ENCODE peak calls at places on chromosome 11, in nine cellular contexts. K, E, A, B, Y, T, N, X and D are unnamed samples.

GRCh38 chr11:72646472-72646871 is 27.8 kb downstream of the PDE2A start:
- DNase-seq in K (no peak), Y (no peak), A (no peak), E (no peak), T (no peak), X (no peak), N (no peak), B (no peak), D (no peak)

GRCh38 chr11:10005955-10006525 is 288.0 kb downstream of the SBF2 start:
- DNase-seq in E (no peak), K (no peak), B (no peak), T (no peak), N (no peak), A (no peak), X (no peak), Y (no peak), D (no peak)

GRCh38 chr11:69938206-69938605 is 119.0 kb upstream of the FGF3 start:
- DNase-seq in T (no peak), X (peak), K (no peak), A (no peak), E (peak), N (no peak), Y (no peak), B (no peak), D (no peak)

GRCh38 chr11:82846037-82846383 is 54.2 kb downstream of the PRCP start:
- DNase-seq in X (no peak), Y (no peak), T (no peak), N (no peak), K (no peak), E (no peak), A (no peak), B (no peak), D (no peak)

GRCh38 chr11:41245704-41246398 is 213.6 kb downstream of the LRRC4C start:
- DNase-seq in K (no peak), N (no peak), B (no peak), Y (no peak), E (peak), A (no peak), X (no peak), T (no peak), D (no peak)

GRCh38 chr11:113288286-113288863 is 26.0 kb upstream of the TTC12 start:
- DNase-seq in K (no peak), Y (no peak), N (no peak), E (no peak), A (no peak), B (no peak), X (no peak), T (no peak), D (no peak)

GRCh38 chr11:37503411-37504065 is 905.5 kb upstream of the RAG2 start:
- DNase-seq in T (no peak), E (no peak), Y (no peak), X (no peak), A (no peak), K (no peak), N (no peak), B (no peak), D (no peak)

GRCh38 chr11:45031912-45032519 is 81.3 kb upstream of the TP53I11 start:
- DNase-seq in B (no peak), X (no peak), K (no peak), E (no peak), T (no peak), A (no peak), Y (peak), N (no peak), D (no peak)

GRCh38 chr11:38824573-38824972 is 2226.5 kb upstream of the RAG2 start:
- DNase-seq in E (no peak), X (no peak), A (no peak), Y (peak), N (no peak), T (no peak), K (peak), B (no peak), D (no peak)

GRCh38 chr11:113895367-113896155 is 9.0 kb upstream of the HTR3B start:
- DNase-seq in X (no peak), N (peak), A (no peak), B (no peak), K (peak), E (peak), T (no peak), Y (no peak), D (no peak)

GRCh38 chr11:82936261-82936660 is 34.7 kb downstream of the DDIAS start:
- DNase-seq in A (no peak), E (no peak), T (no peak), X (no peak), B (no peak), K (peak), Y (no peak), N (peak), D (no peak)

GRCh38 chr11:28086569-28086968 is 21.4 kb downstream of the KIF18A start:
- DNase-seq in T (peak), N (peak), E (no peak), Y (no peak), B (no peak), A (no peak), K (peak), X (no peak), D (peak)

GRCh38 chr11:57213282-57214086 is 23.6 kb downstream of the APLNR start:
- DNase-seq in B (no peak), N (peak), E (peak), A (no peak), Y (peak), K (no peak), T (peak), X (no peak), D (no peak)

GRCh38 chr11:133957926-133958325 is 1.2 kb upstream of the IGSF9B start:
- DNase-seq in A (no peak), N (peak), X (no peak), K (peak), Y (no peak), E (no peak), T (peak), B (no peak), D (no peak)

GRCh38 chr11:45482331-45482730 is 183.1 kb downstream of the CHST1 start:
- DNase-seq in Y (no peak), B (no peak), N (no peak), T (no peak), K (no peak), X (no peak), E (no peak), A (no peak), D (no peak)

GRCh38 chr11:132072044-132072879 is 701.8 kb downstream of the NTM start:
- DNase-seq in E (no peak), X (no peak), T (peak), A (no peak), Y (no peak), N (peak), K (peak), B (peak), D (peak)

GRCh38 chr11:106461839-106462545 is 384.5 kb downstream of the AASDHPPT start:
- DNase-seq in K (peak), X (no peak), A (no peak), E (no peak), Y (no peak), T (no peak), N (no peak), B (no peak), D (peak)

GRCh38 chr11:70423523-70424505 is 25.5 kb downstream of the CTTN start:
- DNase-seq in Y (peak), X (no peak), A (no peak), B (peak), E (no peak), N (peak), T (peak), K (peak), D (peak)

GRCh38 chr11:24779791-24780190 is 282.9 kb downstream of the LUZP2 start:
- DNase-seq in K (peak), A (no peak), E (no peak), T (no peak), Y (no peak), X (no peak), B (no peak), N (no peak), D (no peak)

GRCh38 chr11:64745219-64745522 is 1.2 kb upstream of the RASGRP2 start:
- DNase-seq in K (no peak), A (no peak), X (peak), N (no peak), B (no peak), Y (peak), T (no peak), E (no peak), D (no peak)

GRCh38 chr11:132718711-132719641 is 813.3 kb downstream of the OPCML start:
- DNase-seq in E (no peak), A (no peak), K (peak), T (peak), Y (peak), X (no peak), N (peak), B (peak), D (no peak)

GRCh38 chr11:76602431-76602861 is 68.1 kb downstream of the LRRC32 start:
- DNase-seq in N (no peak), E (no peak), A (no peak), Y (no peak), X (peak), B (no peak), K (no peak), T (peak), D (no peak)

GRCh38 chr11:106088896-106089295 is 11.4 kb downstream of the AASDHPPT start:
- DNase-seq in E (no peak), N (peak), A (no peak), Y (no peak), K (peak), T (no peak), X (no peak), B (no peak), D (no peak)

DNA sequence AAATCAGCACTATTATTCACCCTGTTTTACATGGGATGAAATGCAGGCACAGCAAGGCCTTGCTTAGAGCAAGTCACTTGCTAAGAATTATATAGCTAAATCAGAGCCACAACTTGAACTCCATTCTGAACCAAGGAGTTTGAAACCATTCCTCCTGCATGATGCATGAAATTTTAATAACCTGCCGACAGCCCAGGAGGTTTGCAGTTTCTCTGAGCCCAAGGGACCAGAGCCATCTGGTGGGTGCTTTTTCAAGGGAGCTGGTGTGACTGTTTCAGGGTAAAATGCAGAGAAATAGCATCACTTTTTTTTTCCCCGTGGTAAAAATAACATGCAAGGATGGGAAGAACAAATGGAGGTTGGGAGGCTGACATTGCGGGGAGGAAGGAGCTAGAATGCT is 22.9 kb downstream of the NAV2 start:
- DNase-seq in N (peak), X (no peak), T (peak), Y (no peak), K (peak), E (no peak), A (no peak), B (peak), D (peak)
- TF ChIP-seq CTCF in N (peak), X (peak), T (peak), Y (no peak), K (peak), E (no peak), A (peak), B (peak), D (peak)

DNA sequence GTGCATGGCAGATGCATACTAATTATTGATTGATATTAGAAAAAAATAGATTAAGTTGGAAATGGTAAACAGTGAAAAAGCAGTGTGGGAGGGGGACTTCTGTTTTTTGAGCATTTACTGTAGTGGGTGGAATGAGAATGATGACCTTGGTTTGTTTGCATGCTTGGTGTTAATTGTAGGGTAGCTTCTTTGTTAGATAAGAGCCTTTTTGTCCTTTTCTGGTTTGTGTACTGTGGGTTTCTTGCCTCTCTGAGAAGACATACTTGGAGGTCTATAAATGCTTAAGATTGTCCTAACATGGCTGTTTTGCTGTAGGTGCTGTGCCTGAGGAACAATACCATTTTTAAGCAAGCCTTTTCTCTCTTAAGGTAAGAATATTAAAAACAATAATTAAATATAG is 17.0 kb downstream of the MRPL48 start:
- DNase-seq in T (no peak), E (no peak), Y (no peak), K (no peak), N (no peak), B (no peak), X (no peak), A (no peak), D (no peak)
- TF ChIP-seq CTCF in T (no peak), E (no peak), Y (no peak), K (no peak), N (no peak), B (no peak), X (no peak), A (no peak), D (no peak)

DNA sequence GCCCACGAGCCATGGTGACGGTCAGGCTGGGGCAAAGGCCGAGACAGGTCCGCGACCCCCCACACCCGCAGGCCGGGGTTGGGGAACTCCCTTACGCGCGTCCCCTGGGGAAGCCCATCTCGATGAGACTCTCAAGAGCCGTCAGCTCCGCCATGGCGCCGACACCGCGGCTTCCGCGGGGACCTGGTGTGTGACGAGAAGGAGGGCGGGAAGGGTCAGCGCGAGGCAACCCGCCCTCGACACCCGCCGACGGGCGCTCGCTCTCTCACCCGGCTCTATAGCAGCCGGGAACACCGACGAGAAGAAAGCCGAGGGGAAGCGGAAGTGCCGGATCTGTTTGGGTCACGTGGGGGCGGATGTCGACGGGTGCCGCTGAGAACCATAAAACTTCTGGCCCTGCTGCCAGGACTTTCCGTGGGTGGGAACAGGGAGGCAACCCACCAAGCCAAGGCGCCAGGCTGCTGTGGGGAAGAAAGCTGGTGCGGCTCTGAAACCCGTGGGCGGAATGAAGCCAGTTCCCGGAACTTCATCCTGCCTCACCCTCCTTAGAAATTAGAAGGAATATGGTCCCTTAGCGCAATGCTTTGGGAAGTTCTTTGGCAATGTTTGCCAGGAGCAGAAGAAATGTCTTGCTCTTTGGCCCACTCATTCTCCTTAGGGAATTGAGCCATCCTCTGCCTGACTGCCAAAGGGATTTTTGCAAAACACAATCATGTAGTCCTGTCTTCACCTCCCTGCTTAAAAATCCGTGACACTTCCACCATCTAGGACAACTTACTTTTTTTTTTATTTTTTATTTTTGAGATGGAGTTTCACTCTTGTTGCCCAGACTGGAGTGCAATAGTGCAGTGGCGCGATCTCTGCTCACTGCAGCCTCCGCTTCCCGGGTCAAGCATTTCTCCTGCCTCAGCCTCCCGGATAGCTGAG is at the start of gene UBXN1:
- DNase-seq in E (peak), B (no peak), N (peak), K (peak), T (peak), X (peak), Y (peak), A (peak), D (peak)
- TF ChIP-seq CTCF in E (no peak), B (no peak), N (no peak), K (no peak), T (no peak), X (no peak), Y (no peak), A (no peak), D (no peak)

GRCh38 chr11:126115820-126116319 is 53.2 kb upstream of the CDON start:
- DNase-seq in K (peak), X (peak), Y (no peak), E (no peak), T (peak), B (peak), N (peak), A (peak), D (peak)
- TF ChIP-seq CTCF in K (peak), X (peak), Y (no peak), E (no peak), T (peak), B (peak), N (peak), A (peak), D (peak)

GRCh38 chr11:35145249-35145648 is 6.3 kb downstream of the CD44 start:
- DNase-seq in E (no peak), A (no peak), X (no peak), K (peak), N (peak), B (no peak), Y (peak), T (peak), D (no peak)

GRCh38 chr11:35144811-35145210 is 5.8 kb downstream of the CD44 start:
- DNase-seq in E (no peak), Y (peak), X (no peak), B (no peak), N (no peak), A (no peak), T (peak), K (peak), D (no peak)

GRCh38 chr11:35142481-35143207 is 3.7 kb downstream of the CD44 start:
- DNase-seq in N (no peak), X (no peak), A (no peak), E (no peak), B (peak), Y (no peak), K (no peak), T (peak), D (peak)

GRCh38 chr11:35143509-35144102 is 4.6 kb downstream of the CD44 start:
- DNase-seq in A (no peak), E (no peak), X (no peak), B (no peak), N (no peak), K (no peak), T (no peak), Y (no peak), D (no peak)

GRCh38 chr11:35144103-35144741 is 5.3 kb downstream of the CD44 start:
- DNase-seq in X (no peak), A (no peak), N (peak), T (peak), B (no peak), E (no peak), K (peak), Y (peak), D (peak)
- TF ChIP-seq CTCF in X (no peak), A (no peak), N (no peak), T (peak), B (no peak), E (no peak), K (no peak), Y (no peak), D (peak)

DNA sequence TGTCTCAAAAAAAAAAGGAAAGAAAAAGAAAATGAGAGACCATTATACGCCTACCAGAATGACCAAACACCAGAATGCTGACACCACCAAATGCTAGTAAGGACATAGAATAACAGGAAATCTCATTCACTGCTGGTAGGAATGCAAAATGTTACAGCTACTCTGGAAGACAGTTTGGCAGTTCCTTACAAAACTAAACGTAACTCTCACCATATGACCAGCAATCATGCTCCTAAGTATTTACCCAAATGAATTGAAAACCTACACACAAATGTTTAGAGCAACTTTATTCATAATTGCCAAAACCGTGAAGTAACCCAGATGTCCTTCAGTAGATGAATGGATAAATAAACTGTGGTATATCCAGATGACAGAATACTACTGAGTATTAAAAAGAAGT is 7.2 kb downstream of the CHKA start:
- DNase-seq in E (no peak), N (no peak), T (peak), A (no peak), X (no peak), B (no peak), Y (no peak), K (peak), D (no peak)
- TF ChIP-seq CTCF in E (no peak), N (no peak), T (peak), A (no peak), X (no peak), B (peak), Y (no peak), K (peak), D (no peak)

DNA sequence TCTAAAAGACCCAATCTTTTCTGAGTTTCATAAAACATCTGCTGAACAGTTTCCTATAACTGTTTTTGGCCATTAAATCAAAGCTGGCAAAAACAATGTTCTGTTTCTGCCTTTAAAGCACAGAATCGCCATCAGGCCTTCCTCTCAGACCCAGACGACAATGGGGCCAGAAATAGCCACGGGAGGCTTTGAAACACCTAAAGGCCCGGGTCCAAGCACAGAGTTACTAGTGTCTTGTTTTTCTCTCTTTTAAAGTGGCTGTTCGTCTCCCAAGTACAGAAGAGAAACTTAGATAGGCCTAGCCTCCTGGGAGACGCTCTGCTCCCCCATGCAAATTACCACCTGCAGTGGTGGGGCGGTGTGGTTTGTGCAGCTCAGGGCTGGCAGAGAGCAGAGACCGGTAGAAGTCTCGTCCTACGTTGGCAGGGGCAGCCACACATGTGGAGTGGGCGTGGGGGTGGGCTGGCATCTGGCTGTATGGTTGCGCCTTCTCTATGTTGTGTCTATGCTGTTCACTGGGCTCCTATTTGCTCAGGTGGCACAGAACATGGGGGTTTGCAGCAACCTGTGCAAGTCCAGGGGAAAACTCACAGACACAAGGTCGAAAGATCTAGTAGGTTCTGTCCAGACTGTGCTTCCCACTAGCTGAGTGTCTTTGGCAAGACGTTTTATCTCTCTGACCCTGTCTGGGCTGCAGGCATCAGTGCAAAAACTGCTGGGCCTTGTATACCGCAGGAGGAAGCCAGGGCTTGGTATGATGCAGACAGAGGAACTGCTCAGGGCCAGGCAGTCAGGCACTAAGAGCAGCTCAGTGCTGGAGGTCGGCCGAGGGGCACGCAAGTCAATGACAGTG is 23.6 kb upstream of the ETS1 start:
- DNase-seq in Y (no peak), E (no peak), N (no peak), X (no peak), K (no peak), B (no peak), A (no peak), T (no peak), D (no peak)
- TF ChIP-seq CTCF in Y (no peak), E (no peak), N (no peak), X (no peak), K (no peak), B (no peak), A (no peak), T (no peak), D (no peak)

GRCh38 chr11:47400813-47401279 is 7.5 kb upstream of the SLC39A13 start:
- DNase-seq in A (no peak), Y (peak), B (no peak), N (no peak), X (no peak), K (peak), T (no peak), E (no peak), D (no peak)

GRCh38 chr11:47399860-47400812 is 8.3 kb upstream of the SLC39A13 start:
- DNase-seq in Y (peak), X (peak), E (no peak), T (no peak), B (no peak), K (no peak), N (no peak), A (no peak), D (no peak)

GRCh38 chr11:47396049-47396320 is 12.4 kb upstream of the SLC39A13 start:
- DNase-seq in T (no peak), X (no peak), Y (no peak), N (no peak), K (no peak), A (no peak), E (no peak), B (no peak), D (no peak)

GRCh38 chr11:47398011-47398410 is 10.4 kb upstream of the SLC39A13 start:
- DNase-seq in E (no peak), B (no peak), N (no peak), K (no peak), X (no peak), A (no peak), Y (no peak), T (no peak), D (no peak)

GRCh38 chr11:47398551-47398950 is 9.8 kb upstream of the SLC39A13 start:
- DNase-seq in A (no peak), E (no peak), B (no peak), T (no peak), N (no peak), K (no peak), Y (no peak), X (no peak), D (no peak)
- TF ChIP-seq CTCF in A (no peak), E (no peak), B (no peak), T (no peak), N (no peak), K (no peak), Y (no peak), X (no peak), D (no peak)